ENCODE peak calls at places on chromosomes 16 and 17, in seven cellular contexts. N is GM10248; K is hypothalamus; O is non-pigmented ciliary epithelial cell; Y is CD8-positive, alpha-beta memory T cell; I is heart left ventricle; J is H54. W is an unnamed sample.

GRCh38 chr17:52604105-52604504 is 445.6 kb upstream of the CA10 start:
- DNase-seq in Y (no peak), K (no peak), O (no peak), I (no peak), N (no peak), J (no peak), W (no peak)

GRCh38 chr17:43661699-43662431 is at the start of gene MEOX1:
- DNase-seq in K (no peak), N (peak; percentile 42), Y (no peak), I (peak; percentile 65), J (peak; percentile 74), O (peak; percentile 47), W (peak; percentile 48)

GRCh38 chr17:74605361-74605760 is 13.3 kb upstream of the CD300LD start:
- DNase-seq in I (peak; percentile 27), J (peak; percentile 84), K (no peak), N (no peak), O (no peak), Y (no peak), W (no peak)

GRCh38 chr17:48529191-48529979 is 1.4 kb downstream of the HOXB1 start:
- DNase-seq in K (no peak), I (no peak), N (no peak), Y (no peak), O (no peak), J (no peak), W (no peak)

GRCh38 chr16:80250376-80250775 is 290.4 kb upstream of the DYNLRB2 start:
- DNase-seq in O (no peak), N (no peak), Y (no peak), J (no peak), I (no peak), K (no peak), W (no peak)

GRCh38 chr17:178292-179065 is 3.0 kb downstream of the DOC2B start:
- DNase-seq in I (no peak), O (no peak), K (no peak), Y (no peak), N (no peak), J (no peak), W (peak; percentile 74)

GRCh38 chr17:80760501-80760900 is 215.9 kb downstream of the RPTOR start:
- DNase-seq in O (no peak), J (no peak), K (no peak), N (no peak), I (no peak), Y (no peak), W (no peak)

GRCh38 chr16:1913327-1914083 is 4.7 kb downstream of the HS3ST6 start:
- DNase-seq in O (no peak), Y (no peak), N (no peak), I (no peak), K (no peak), J (no peak), W (no peak)

GRCh38 chr17:602436-602835 is 112.2 kb downstream of the VPS53 start:
- DNase-seq in J (no peak), N (no peak), K (no peak), O (peak; percentile 64), I (no peak), Y (no peak), W (peak; percentile 62)

GRCh38 chr17:6755281-6755680 is 565 bp upstream of the XAF1 start:
- DNase-seq in Y (no peak), O (no peak), J (no peak), K (no peak), I (peak; percentile 68), N (no peak), W (no peak)

GRCh38 chr17:19728114-19728495 is 11.7 kb upstream of the SLC47A2 start:
- DNase-seq in I (peak; percentile 79), J (no peak), O (no peak), N (no peak), Y (no peak), K (peak; percentile 36), W (peak; percentile 91)

GRCh38 chr16:66298006-66298405 is 68.5 kb upstream of the CDH5 start:
- DNase-seq in J (no peak), N (no peak), Y (no peak), K (no peak), O (no peak), I (no peak), W (peak; percentile 54)

GRCh38 chr16:88103011-88103410 is 151.8 kb downstream of the BANP start:
- DNase-seq in I (no peak), J (no peak), Y (peak; percentile 1), N (no peak), K (no peak), O (no peak), W (no peak)

GRCh38 chr17:40675905-40676304 is 10.9 kb upstream of the KRT222 start:
- DNase-seq in J (no peak), I (no peak), N (no peak), K (no peak), Y (no peak), O (no peak), W (no peak)

GRCh38 chr16:56354746-56355145 is 70.6 kb downstream of the AMFR start:
- DNase-seq in J (no peak), K (no peak), I (no peak), O (no peak), N (no peak), Y (no peak), W (no peak)

GRCh38 chr17:48068491-48068961 is 20.4 kb downstream of the NFE2L1 start:
- DNase-seq in I (no peak), N (no peak), O (no peak), Y (no peak), K (no peak), J (no peak), W (no peak)

GRCh38 chr16:86854058-86854621 is 275.8 kb downstream of the FOXL1 start:
- DNase-seq in J (no peak), K (no peak), Y (no peak), N (no peak), I (no peak), O (peak; percentile 40), W (no peak)

GRCh38 chr17:77405867-77406513 is 265.2 kb downstream of the SEC14L1 start:
- DNase-seq in O (no peak), I (no peak), J (no peak), N (no peak), K (no peak), Y (no peak), W (no peak)

GRCh38 chr16:3959148-3959547 is 78.6 kb upstream of the CREBBP start:
- DNase-seq in Y (no peak), N (no peak), O (no peak), K (no peak), J (no peak), I (no peak), W (no peak)

GRCh38 chr17:31294839-31295488 is 2.1 kb downstream of the OMG start:
- DNase-seq in N (no peak), O (no peak), K (no peak), Y (no peak), I (no peak), J (no peak), W (no peak)

GRCh38 chr17:73336613-73337400 is 25.0 kb upstream of the CDC42EP4 start:
- DNase-seq in J (no peak), N (no peak), I (no peak), K (no peak), O (no peak), Y (no peak), W (peak; percentile 83)

GRCh38 chr17:75059369-75060345 is 12.6 kb downstream of the KCTD2 start:
- DNase-seq in K (no peak), O (no peak), N (no peak), I (peak; percentile 50), J (no peak), Y (no peak), W (peak; percentile 98)

GRCh38 chr17:74134991-74135390 is 68.5 kb upstream of the RPL38 start:
- DNase-seq in J (no peak), Y (no peak), K (no peak), I (no peak), N (no peak), O (no peak), W (peak; percentile 68)

GRCh38 chr17:67477687-67478086 is 100.6 kb downstream of the PITPNC1 start:
- DNase-seq in K (no peak), Y (peak; percentile 63), O (no peak), J (peak; percentile 57), I (no peak), N (no peak), W (no peak)

W was measured in NCI-H524.